ENCODE peak calls at places on chromosomes 1 and 21, in nine cellular contexts. N is glutamatergic neuron; W is stimulated activated naive B cell treated with anti-CD40 and anti-IgM and Interleukin-4, amounts not matched to agents 10 μg/mL and 1 μg/mL and 100 μg/mL, for 72 hours; D is DMS153; Z is sigmoid colon; R is cardiac muscle cell; K is IMR-90; E is Daoy; L is NCI-H460. J is an unnamed sample.

GRCh38 chr1:153646672-153647374 is 11.7 kb upstream of the SNAPIN start:
- DNase-seq in N (no peak), W (no peak), D (no peak), Z (no peak), R (no peak), K (no peak), E (no peak), L (no peak), J (no peak)

GRCh38 chr1:100353988-100354387 is 1.7 kb downstream of the CDC14A start:
- DNase-seq in N (no peak), W (no peak), D (no peak), Z (no peak), R (no peak), K (peak), E (peak), L (no peak), J (peak)

GRCh38 chr1:193473932-193474331 is 287.5 kb upstream of the B3GALT2 start:
- DNase-seq in N (no peak), W (no peak), D (no peak), Z (no peak), R (no peak), K (no peak), E (no peak), L (no peak), J (no peak)

GRCh38 chr21:18832081-18832670 is 428.6 kb upstream of the TMPRSS15 start:
- DNase-seq in N (no peak), W (no peak), D (no peak), Z (no peak), R (no peak), K (no peak), E (no peak), L (no peak), J (no peak)

GRCh38 chr1:19232526-19232851 is 18.8 kb downstream of the EMC1 start:
- DNase-seq in N (no peak), W (no peak), D (no peak), Z (peak), R (peak), K (peak), E (no peak), L (no peak), J (no peak)

GRCh38 chr1:30120268-30121000 is 603.0 kb downstream of the MATN1 start:
- DNase-seq in N (no peak), W (no peak), D (no peak), Z (no peak), R (peak), K (no peak), E (no peak), L (no peak), J (no peak)

GRCh38 chr1:155206891-155207577 is 663 bp downstream of the THBS3 start:
- DNase-seq in N (peak), W (peak), D (peak), Z (peak), R (peak), K (peak), E (peak), L (peak), J (peak)

GRCh38 chr21:42617476-42617875 is 35.9 kb upstream of the PDE9A start:
- DNase-seq in N (no peak), W (no peak), D (no peak), Z (no peak), R (no peak), K (no peak), E (no peak), L (no peak), J (no peak)

GRCh38 chr1:112396668-112397025 is 633 bp downstream of the CTTNBP2NL start:
- DNase-seq in N (peak), W (no peak), D (peak), Z (no peak), R (peak), K (peak), E (peak), L (no peak), J (peak)

GRCh38 chr1:11175461-11175860 is 13.7 kb upstream of the ANGPTL7 start:
- DNase-seq in N (no peak), W (no peak), D (no peak), Z (no peak), R (no peak), K (no peak), E (no peak), L (no peak), J (no peak)

GRCh38 chr1:68010094-68010493 is 40.3 kb downstream of the DIRAS3 start:
- DNase-seq in N (no peak), W (no peak), D (peak), Z (no peak), R (peak), K (peak), E (no peak), L (no peak), J (peak)

GRCh38 chr1:55503663-55504305 is 288.6 kb upstream of the USP24 start:
- DNase-seq in N (no peak), W (no peak), D (no peak), Z (no peak), R (no peak), K (peak), E (no peak), L (no peak), J (no peak)

GRCh38 chr21:44701541-44701940 is 4.6 kb downstream of the KRTAP10-12 start:
- DNase-seq in N (no peak), W (no peak), D (no peak), Z (no peak), R (no peak), K (no peak), E (no peak), L (no peak), J (no peak)

GRCh38 chr1:207698822-207699483 is 52.9 kb upstream of the CD46 start:
- DNase-seq in N (peak), W (no peak), D (peak), Z (no peak), R (peak), K (peak), E (peak), L (peak), J (peak)

GRCh38 chr1:37945743-37946702 is 830 bp downstream of the INPP5B start:
- DNase-seq in N (peak), W (no peak), D (no peak), Z (peak), R (peak), K (peak), E (peak), L (no peak), J (peak)